ENCODE peak calls at places on chromosomes 7 and 10, in nine cellular contexts. C is K562, A is fibroblast of lung, O is PC-9, M is GM12878, Z is neural progenitor cell, S is GM23338, I is HCT116, N is HepG2. K is an unnamed sample. For H3K27me3 and H3K79me2, the result is how much of the 10 kb centered on the place peaks cover.

GRCh38 chr7:7100432-7100849 is 81.9 kb upstream of the C1GALT1 start:
- DNase-seq in A (peak), I (no peak), O (no peak), S (peak), M (no peak), C (peak), N (no peak), Z (peak), K (no peak)

GRCh38 chr10:13994932-13995331 is 335.8 kb downstream of the FRMD4A start:
- DNase-seq in A (no peak), Z (no peak), M (no peak), S (no peak), C (no peak), I (no peak), O (no peak), N (no peak), K (no peak)

GRCh38 chr10:58573970-58574538 is 61.4 kb downstream of the BICC1 start:
- DNase-seq in M (no peak), N (no peak), S (no peak), C (no peak), O (no peak), A (peak), Z (no peak), I (no peak), K (no peak)

GRCh38 chr7:93228302-93228701 is 2.0 kb upstream of the HEPACAM2 start:
- DNase-seq in M (peak), Z (peak), S (peak), C (peak), O (no peak), I (peak), N (peak), A (peak), K (no peak)

GRCh38 chr10:91090761-91091529 is 129.5 kb upstream of the PCGF5 start:
- DNase-seq in Z (no peak), I (no peak), N (peak), O (no peak), S (no peak), M (no peak), A (peak), C (no peak), K (no peak)

GRCh38 chr7:19899517-19899916 is 126.1 kb upstream of the TMEM196 start:
- DNase-seq in Z (no peak), A (peak), C (no peak), M (no peak), O (no peak), I (no peak), S (no peak), N (no peak), K (no peak)

GRCh38 chr7:157494506-157495176 is 157.8 kb downstream of the DNAJB6 start:
- DNase-seq in S (no peak), M (no peak), Z (no peak), N (no peak), O (no peak), I (no peak), C (no peak), A (no peak), K (peak)

GRCh38 chr7:17524746-17525145 is 226.3 kb downstream of the AHR start:
- DNase-seq in N (no peak), A (peak), C (no peak), I (no peak), S (no peak), M (no peak), Z (no peak), O (no peak), K (no peak)

GRCh38 chr7:149194799-149195179 is 557 bp upstream of the ZNF282 start:
- DNase-seq in C (no peak), A (no peak), N (no peak), O (no peak), S (peak), M (no peak), Z (no peak), I (no peak), K (no peak)

GRCh38 chr7:388461-388960 is 98.5 kb downstream of the FOXL3 start:
- DNase-seq in A (no peak), S (no peak), Z (no peak), I (no peak), C (peak), N (peak), M (no peak), O (no peak), K (peak)

GRCh38 chr10:114301951-114302710 is 63.1 kb downstream of the VWA2 start:
- DNase-seq in C (no peak), S (no peak), I (no peak), O (no peak), Z (no peak), N (no peak), A (no peak), M (no peak), K (no peak)

GRCh38 chr7:69683002-69683401 is 84.7 kb downstream of the AUTS2 start:
- DNase-seq in N (no peak), Z (no peak), I (no peak), C (no peak), M (no peak), A (no peak), S (peak), O (no peak), K (no peak)

GRCh38 chr10:114624941-114625780 is 32.9 kb downstream of the ABLIM1 start:
- DNase-seq in M (no peak), O (peak), N (peak), Z (no peak), A (peak), S (no peak), I (peak), C (no peak), K (no peak)

GRCh38 chr10:126212653-126213052 is 175.6 kb downstream of the ADAM12 start:
- DNase-seq in S (no peak), C (no peak), N (no peak), I (no peak), M (no peak), Z (no peak), O (no peak), A (peak), K (no peak)

GRCh38 chr10:21238044-21238443 is 287.4 kb downstream of the SKIDA1 start:
- DNase-seq in O (peak), S (no peak), N (no peak), Z (no peak), C (no peak), M (no peak), I (peak), A (no peak), K (peak)

GRCh38 chr7:115128163-115128562 is 206.3 kb downstream of the MDFIC start:
- DNase-seq in M (no peak), C (no peak), S (no peak), N (no peak), Z (no peak), I (no peak), A (no peak), O (no peak), K (no peak)

GRCh38 chr10:72353963-72354355 is 760 bp downstream of the DNAJB12 start:
- DNase-seq in I (no peak), M (no peak), A (peak), N (no peak), O (peak), S (peak), C (peak), Z (peak), K (peak)

GRCh38 chr7:2523941-2524807 is 4.6 kb downstream of the LFNG start:
- DNase-seq in Z (peak), S (peak), I (peak), O (peak), M (no peak), C (peak), A (peak), N (peak), K (peak)

GRCh38 chr7:24587853-24588252 is 14.6 kb downstream of the PALS2 start:
- DNase-seq in Z (peak), N (peak), I (no peak), M (no peak), S (peak), O (no peak), C (peak), A (no peak), K (no peak)

GRCh38 chr7:24597014-24597413 is 23.8 kb downstream of the PALS2 start:
- DNase-seq in I (no peak), S (no peak), O (no peak), Z (no peak), C (no peak), A (no peak), N (no peak), M (no peak), K (no peak)

GRCh38 chr7:24595671-24596418 is 22.6 kb downstream of the PALS2 start:
- DNase-seq in C (no peak), A (no peak), S (no peak), N (no peak), M (no peak), I (no peak), Z (no peak), O (no peak), K (no peak)

DNA sequence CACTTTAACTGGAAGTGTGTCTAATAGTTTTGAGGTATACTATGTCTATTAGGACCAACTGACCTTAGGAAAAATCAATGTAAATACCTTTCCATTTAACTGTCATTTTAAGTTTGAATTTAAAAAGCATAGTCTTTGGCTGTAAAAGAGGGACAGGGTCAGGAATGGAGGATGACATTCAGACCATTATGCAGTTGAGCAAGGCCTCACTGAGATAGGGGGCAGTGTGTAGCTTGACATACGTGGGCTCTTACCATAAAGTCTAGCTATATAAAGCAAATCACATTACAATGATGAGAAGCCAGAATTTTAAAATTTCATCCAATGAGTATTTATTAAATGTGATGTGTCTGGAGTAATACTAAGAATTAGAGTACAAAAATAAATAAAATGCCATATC is 17.9 kb downstream of the PALS2 start:
- DNase-seq in S (no peak), N (no peak), I (no peak), O (no peak), Z (peak), M (no peak), C (no peak), A (no peak), K (no peak)
- TF ChIP-seq CTCF in S (peak), N (peak), I (peak), O (no peak), Z (peak), M (peak), C (peak), A (no peak), K (peak)

DNA sequence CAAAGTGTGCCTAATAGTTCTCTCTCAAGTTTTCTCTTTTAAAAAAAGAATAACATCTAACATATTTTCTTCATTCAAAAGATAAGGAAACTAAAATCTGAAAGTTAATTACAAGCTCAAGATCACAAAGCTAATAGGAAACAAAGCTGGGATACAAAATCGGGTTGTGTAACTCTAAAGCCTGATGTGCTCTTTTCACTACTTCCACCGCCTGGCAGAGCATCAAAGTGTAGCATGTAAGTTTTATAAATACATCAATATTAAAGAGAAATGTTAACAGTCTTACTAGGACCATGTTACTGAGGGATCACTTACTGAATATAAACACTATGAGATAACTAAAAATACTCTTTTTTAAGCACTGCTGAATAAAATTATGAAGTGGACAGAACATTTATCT is 97.2 kb downstream of the KMT2C start:
- DNase-seq in A (no peak), O (no peak), M (no peak), C (no peak), N (no peak), S (no peak), I (no peak), Z (no peak), K (no peak)
- H3K27me3 ChIP-seq in A (under half), O (under half), M (under half), C (under half), N (under half), S (under half), I (under half), Z (under half), K (under half)

DNA sequence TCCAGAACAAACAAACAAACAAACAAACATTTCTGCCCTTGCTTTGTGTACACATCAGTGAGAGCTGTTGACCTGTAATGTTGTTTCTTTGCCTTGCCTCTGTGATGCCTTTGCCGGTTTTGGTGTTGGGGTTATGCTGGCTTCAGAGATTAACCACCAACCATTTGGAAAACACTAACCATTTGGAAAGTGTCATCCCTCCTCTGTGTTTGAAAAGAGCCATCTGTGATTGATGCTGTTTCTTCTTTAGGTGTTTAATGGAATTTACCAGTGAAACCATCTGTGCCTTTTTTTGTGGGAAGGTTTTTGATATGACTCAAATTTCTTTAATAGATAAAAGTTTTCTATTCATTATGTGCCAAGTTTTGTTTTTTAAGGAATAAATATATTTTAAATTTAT is 46.5 kb downstream of the INPP5A start:
- DNase-seq in Z (no peak), M (no peak), O (no peak), A (no peak), N (no peak), S (no peak), I (no peak), C (no peak), K (no peak)
- H3K79me2 ChIP-seq in Z (under half), M (under half), O (under half), A (under half), N (under half), S (under half), I (under half), C (under half), K (half or more)

DNA sequence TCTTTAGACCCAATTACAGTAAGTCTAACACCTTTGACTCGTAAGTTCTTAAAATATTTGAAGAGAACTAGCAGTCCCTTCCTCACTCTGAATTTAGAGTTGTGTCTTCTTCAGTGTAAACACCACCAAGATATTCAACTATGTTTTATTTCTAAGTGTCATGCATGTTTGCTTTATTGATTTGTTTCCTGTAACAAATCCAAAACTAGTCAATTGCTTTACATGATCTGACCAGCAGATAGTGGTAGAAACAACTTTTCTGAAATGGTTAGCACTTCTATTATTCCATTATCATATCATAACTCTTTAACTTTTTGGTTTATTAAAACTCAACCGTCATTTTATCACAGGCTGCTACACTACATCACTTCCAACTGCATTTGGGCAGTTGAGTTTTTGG is 90.1 kb downstream of the INHBA start:
- DNase-seq in M (no peak), C (no peak), I (no peak), Z (no peak), S (no peak), N (no peak), A (no peak), O (no peak), K (no peak)
- TF ChIP-seq CTCF in M (no peak), C (no peak), I (no peak), Z (no peak), S (no peak), N (no peak), A (no peak), O (no peak), K (no peak)

GRCh38 chr7:100966542-100967291 is 2.6 kb upstream of the MUC12 start:
- DNase-seq in A (no peak), I (no peak), N (no peak), Z (peak), M (no peak), C (peak), O (no peak), S (peak), K (peak)

GRCh38 chr7:100965723-100966541 is 3.4 kb upstream of the MUC12 start:
- DNase-seq in O (peak), M (no peak), A (peak), I (peak), Z (peak), N (peak), S (peak), C (peak), K (peak)

GRCh38 chr7:100963874-100964273 is 5.5 kb upstream of the MUC12 start:
- DNase-seq in Z (no peak), C (no peak), S (no peak), I (no peak), A (no peak), M (no peak), O (no peak), N (no peak), K (peak)

GRCh38 chr7:100964630-100965029 is 4.7 kb upstream of the MUC12 start:
- DNase-seq in O (no peak), M (no peak), C (peak), Z (no peak), A (no peak), N (no peak), I (no peak), S (no peak), K (no peak)

DNA sequence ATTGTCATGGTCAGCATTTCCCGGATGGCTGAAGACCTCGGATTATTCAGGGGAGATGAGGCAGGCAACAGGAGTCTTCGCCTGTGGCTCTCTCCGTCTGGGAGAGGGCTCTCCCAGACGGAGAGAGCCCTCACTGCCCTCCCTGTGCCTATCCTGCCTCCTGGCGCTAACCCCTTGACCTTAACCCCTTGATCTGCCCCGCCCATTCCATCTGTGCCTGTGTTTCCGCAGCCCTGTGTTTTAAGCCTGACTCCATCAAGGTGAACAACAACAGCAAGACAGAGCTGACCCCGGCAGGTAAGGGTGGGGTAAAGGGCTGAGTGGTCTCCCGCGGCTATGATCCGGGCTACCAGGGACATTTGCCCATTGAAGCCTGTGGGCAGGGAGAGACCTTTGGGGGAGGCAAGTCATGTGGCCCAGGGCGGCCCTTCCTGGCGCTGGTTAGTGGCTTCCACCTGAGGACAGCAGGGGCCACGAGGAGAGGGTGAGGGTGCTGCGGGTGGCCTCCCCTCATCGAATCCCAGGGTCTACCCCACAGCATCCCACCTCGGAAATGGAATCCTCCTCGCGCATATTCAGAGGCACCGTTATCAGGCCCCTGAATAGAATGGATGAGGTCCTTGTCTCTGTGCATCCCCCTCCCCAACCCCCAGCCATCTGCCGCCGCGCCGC is 4.2 kb upstream of the MUC12 start:
- DNase-seq in O (no peak), C (no peak), S (peak), N (no peak), A (no peak), I (no peak), Z (no peak), M (no peak), K (peak)
- H3K27me3 ChIP-seq in O (half or more), C (half or more), S (under half), N (under half), A (under half), I (under half), Z (half or more), M (under half), K (half or more)

DNA sequence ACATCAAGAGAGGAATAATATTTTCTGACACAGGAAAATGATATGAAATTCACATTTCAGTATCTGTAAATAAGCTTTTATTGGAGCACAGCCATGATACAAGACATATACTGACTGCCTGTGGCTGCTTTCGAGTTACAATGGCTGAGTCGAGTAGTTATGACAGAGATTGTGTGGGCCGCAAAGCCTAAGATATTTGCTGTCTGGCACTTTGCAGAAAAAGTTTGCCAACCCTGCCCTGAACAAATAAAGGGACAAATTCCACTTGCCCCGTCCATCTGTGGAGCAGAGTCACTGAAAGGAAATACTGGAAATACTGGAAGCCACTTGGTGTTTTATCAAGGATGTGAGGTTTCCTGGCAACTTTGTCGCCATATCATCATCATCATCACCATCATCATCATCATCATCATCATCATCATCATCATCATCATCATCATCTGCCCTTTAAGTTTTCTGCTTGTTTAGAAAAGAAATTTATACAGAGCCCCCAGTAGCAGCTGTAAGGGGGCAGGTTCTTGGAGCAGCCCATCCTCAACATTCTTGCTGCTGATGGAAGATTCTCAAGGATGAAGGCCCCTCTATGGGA is 85.8 kb downstream of the TCF7L2 start:
- DNase-seq in A (no peak), M (no peak), O (no peak), S (no peak), I (no peak), C (no peak), Z (no peak), N (peak), K (no peak)
- H3K79me2 ChIP-seq in A (under half), M (under half), O (under half), S (half or more), I (half or more), C (under half), Z (half or more), N (half or more), K (under half)

GRCh38 chr10:48981310-48981907 is 41.8 kb upstream of the LRRC18 start:
- DNase-seq in M (no peak), O (peak), C (peak), A (peak), N (peak), I (peak), Z (peak), S (peak), K (peak)
- TF ChIP-seq CTCF in M (peak), O (peak), C (peak), A (peak), N (peak), I (peak), Z (peak), S (peak), K (peak)

GRCh38 chr7:104809906-104810305 is 204.1 kb upstream of the KMT2E start:
- DNase-seq in I (no peak), A (no peak), Z (no peak), M (no peak), C (no peak), N (no peak), S (no peak), O (no peak), K (no peak)

GRCh38 chr7:104816537-104816936 is 197.5 kb upstream of the KMT2E start:
- DNase-seq in S (no peak), M (no peak), O (no peak), Z (no peak), C (no peak), A (no peak), N (no peak), I (no peak), K (no peak)

GRCh38 chr7:104814126-104814525 is 199.9 kb upstream of the KMT2E start:
- DNase-seq in M (no peak), I (no peak), O (no peak), N (no peak), S (no peak), A (no peak), Z (no peak), C (no peak), K (no peak)

GRCh38 chr7:104814671-104815400 is 199.2 kb upstream of the KMT2E start:
- DNase-seq in C (no peak), N (no peak), I (no peak), O (no peak), A (no peak), Z (no peak), S (no peak), M (no peak), K (no peak)
- H3K27me3 ChIP-seq in C (under half), N (under half), I (half or more), O (half or more), A (under half), Z (under half), S (under half), M (under half), K (under half)